ENCODE peak calls at places on chromosomes 5 and 9, in eight cellular contexts. M, J, K, Z, Y, H, C and B are unnamed samples. For H3K4me1, the result is how much of the 10 kb centered on the place peaks cover.

GRCh38 chr9:13744233-13744954 is 464.9 kb upstream of the MPDZ start:
- DNase-seq in M (no peak), J (no peak), K (no peak), Z (no peak), Y (no peak), H (no peak), C (no peak), B (no peak)

GRCh38 chr5:179162351-179163235 is 102.4 kb downstream of the ZNF354C start:
- DNase-seq in M (no peak), J (no peak), K (no peak), Z (peak), Y (peak), H (no peak), C (no peak), B (no peak)

GRCh38 chr9:114396558-114397218 is 8.9 kb upstream of the AKNA start:
- DNase-seq in M (no peak), J (no peak), K (peak), Z (no peak), Y (peak), H (peak), C (no peak), B (no peak)

GRCh38 chr5:116573279-116573616 is 1.4 kb downstream of the SEMA6A start:
- DNase-seq in M (peak), J (no peak), K (no peak), Z (peak), Y (no peak), H (peak), C (peak), B (no peak)

GRCh38 chr9:105978336-105978735 is 284.0 kb downstream of the TMEM38B start:
- DNase-seq in M (no peak), J (no peak), K (no peak), Z (no peak), Y (no peak), H (no peak), C (no peak), B (no peak)

GRCh38 chr5:171893290-171893890 is 107.8 kb downstream of the SMIM23 start:
- DNase-seq in M (no peak), J (no peak), K (peak), Z (no peak), Y (no peak), H (no peak), C (no peak), B (no peak)

GRCh38 chr9:121992571-121993212 is 100.4 kb downstream of the TTLL11 start:
- DNase-seq in M (peak), J (peak), K (peak), Z (peak), Y (peak), H (peak), C (peak), B (peak)

GRCh38 chr5:1824109-1824821 is 23.1 kb downstream of the NDUFS6 start:
- DNase-seq in M (no peak), J (no peak), K (no peak), Z (no peak), Y (no peak), H (no peak), C (no peak), B (no peak)

GRCh38 chr5:2124434-2124833 is 241.7 kb upstream of the IRX4 start:
- DNase-seq in M (no peak), J (no peak), K (no peak), Z (no peak), Y (no peak), H (no peak), C (no peak), B (no peak)

GRCh38 chr9:123355761-123356520 is at the start of gene CRB2:
- DNase-seq in M (no peak), J (no peak), K (no peak), Z (no peak), Y (peak), H (no peak), C (no peak), B (peak)
- H3K4me3 ChIP-seq in M (no peak), J (no peak), K (no peak), Z (no peak), Y (peak), H (no peak), C (no peak), B (no peak)

GRCh38 chr5:175461370-175461769 is 17.0 kb upstream of the SFXN1 start:
- DNase-seq in M (no peak), J (no peak), K (no peak), Z (no peak), Y (no peak), H (no peak), C (peak), B (no peak)

GRCh38 chr5:175465282-175465681 is 13.1 kb upstream of the SFXN1 start:
- DNase-seq in M (no peak), J (no peak), K (no peak), Z (no peak), Y (no peak), H (no peak), C (no peak), B (no peak)

GRCh38 chr5:175467983-175468698 is 10.2 kb upstream of the SFXN1 start:
- DNase-seq in M (no peak), J (no peak), K (no peak), Z (no peak), Y (no peak), H (no peak), C (no peak), B (no peak)

GRCh38 chr5:175466700-175467318 is 11.6 kb upstream of the SFXN1 start:
- DNase-seq in M (peak), J (no peak), K (no peak), Z (no peak), Y (peak), H (peak), C (peak), B (no peak)

DNA sequence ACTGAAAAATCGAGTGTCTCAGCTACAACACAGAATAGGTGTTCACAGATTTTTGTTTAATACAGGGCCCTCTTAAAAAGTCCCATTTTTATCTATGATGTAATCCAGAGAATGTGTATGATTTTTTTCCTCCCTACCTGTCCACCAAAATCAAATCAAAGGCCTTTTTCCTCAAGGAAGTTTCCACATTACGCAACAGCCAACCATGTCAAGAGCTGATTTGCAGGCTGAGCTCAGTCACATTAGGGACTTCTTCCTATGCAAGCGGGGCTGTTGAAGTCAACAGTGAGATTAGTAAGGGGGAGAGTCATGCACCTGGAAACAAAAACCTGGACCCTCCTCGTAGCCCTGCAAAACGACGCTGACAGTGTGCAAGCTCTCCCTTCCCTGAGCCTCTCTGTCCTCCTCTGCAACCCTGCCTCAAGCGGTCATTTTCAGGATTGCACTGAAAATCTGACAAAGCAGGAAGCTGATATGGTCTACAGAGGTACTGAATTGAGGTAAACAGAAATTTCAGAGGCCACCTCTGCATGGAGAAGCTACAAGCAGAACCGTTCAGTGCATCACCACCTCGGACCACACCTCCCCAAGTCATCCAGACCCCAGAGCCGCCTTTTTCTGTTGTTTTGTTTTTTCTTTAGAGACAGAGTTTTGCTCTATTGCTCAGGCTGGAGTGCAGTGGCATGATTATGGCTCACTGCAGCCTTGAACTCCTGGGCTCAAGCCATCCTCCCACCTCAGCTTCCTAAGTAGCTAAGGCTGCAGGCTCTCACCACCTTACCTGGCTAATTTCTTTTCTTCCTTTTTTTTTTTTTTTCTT is 13.7 kb upstream of the SFXN1 start:
- DNase-seq in M (no peak), J (peak), K (peak), Z (no peak), Y (no peak), H (no peak), C (no peak), B (peak)
- TF ChIP-seq CTCF in M (no peak), J (peak), K (peak), Z (peak), Y (peak), H (peak), C (peak), B (peak)

GRCh38 chr5:56829137-56829536 is 13.8 kb downstream of the MAP3K1 start:
- DNase-seq in M (no peak), J (peak), K (peak), Z (no peak), Y (no peak), H (no peak), C (no peak), B (no peak)

GRCh38 chr5:56825222-56825824 is 10.0 kb downstream of the MAP3K1 start:
- DNase-seq in M (no peak), J (no peak), K (no peak), Z (no peak), Y (no peak), H (no peak), C (no peak), B (no peak)

GRCh38 chr5:56824019-56824418 is 8.7 kb downstream of the MAP3K1 start:
- DNase-seq in M (no peak), J (no peak), K (no peak), Z (no peak), Y (no peak), H (no peak), C (no peak), B (no peak)

GRCh38 chr5:56827923-56828322 is 12.6 kb downstream of the MAP3K1 start:
- DNase-seq in M (no peak), J (no peak), K (no peak), Z (no peak), Y (no peak), H (no peak), C (no peak), B (no peak)

DNA sequence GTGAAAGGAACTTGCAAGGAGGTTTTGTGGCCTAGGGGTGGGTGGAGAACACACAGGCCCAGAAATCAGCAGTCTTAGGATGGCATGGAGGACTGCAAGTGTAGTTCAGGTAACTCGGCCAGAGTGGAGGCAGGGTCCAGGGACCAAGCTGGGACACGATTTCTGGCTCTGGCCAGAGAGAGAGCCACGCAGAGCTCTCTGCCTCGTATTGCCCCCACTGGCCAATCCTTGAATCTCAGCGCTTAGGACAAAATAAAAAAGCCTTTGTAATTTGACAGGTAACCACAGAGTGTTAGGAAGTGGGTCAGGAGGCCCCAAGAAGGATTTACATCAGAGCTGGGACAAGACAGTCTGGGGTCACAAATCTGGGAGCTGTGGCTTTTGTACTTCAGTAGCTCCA is 11.7 kb downstream of the MAP3K1 start:
- DNase-seq in M (no peak), J (no peak), K (no peak), Z (no peak), Y (no peak), H (no peak), C (no peak), B (no peak)
- H3K4me1 ChIP-seq in M (under half), J (half or more), K (under half), Z (half or more), Y (under half), H (under half), C (half or more), B (under half)

GRCh38 chr5:157113007-157113406 is 4.2 kb upstream of the HAVCR2 start:
- DNase-seq in M (no peak), J (no peak), K (peak), Z (no peak), Y (no peak), H (no peak), C (no peak), B (no peak)

GRCh38 chr5:157107508-157107907 is 1.3 kb downstream of the HAVCR2 start:
- DNase-seq in M (no peak), J (no peak), K (no peak), Z (no peak), Y (no peak), H (no peak), C (no peak), B (no peak)

GRCh38 chr5:157109744-157110143 is 900 bp upstream of the HAVCR2 start:
- DNase-seq in M (no peak), J (peak), K (no peak), Z (no peak), Y (no peak), H (no peak), C (no peak), B (no peak)

GRCh38 chr5:157106668-157107461 is 2.0 kb downstream of the HAVCR2 start:
- DNase-seq in M (no peak), J (no peak), K (peak), Z (peak), Y (no peak), H (peak), C (peak), B (no peak)

GRCh38 chr5:157108961-157109360 is at the start of gene HAVCR2:
- DNase-seq in M (peak), J (peak), K (no peak), Z (no peak), Y (no peak), H (no peak), C (no peak), B (no peak)
- H3K4me3 ChIP-seq in M (no peak), J (peak), K (no peak), Z (peak), Y (no peak), H (peak), C (peak), B (no peak)

GRCh38 chr5:137461636-137462596 is 37.2 kb downstream of the SPOCK1 start:
- DNase-seq in M (no peak), J (no peak), K (no peak), Z (no peak), Y (no peak), H (no peak), C (no peak), B (no peak)
- TF ChIP-seq CTCF in M (no peak), J (no peak), K (no peak), Z (no peak), Y (no peak), H (no peak), C (no peak), B (no peak)

GRCh38 chr5:50292735-50293394 is 148.2 kb downstream of the EMB start:
- DNase-seq in M (no peak), J (no peak), K (no peak), Z (no peak), Y (no peak), H (no peak), C (no peak), B (no peak)
- H3K4me1 ChIP-seq in M (under half), J (under half), K (under half), Z (under half), Y (under half), H (under half), C (under half), B (under half)

GRCh38 chr5:15238006-15238405 is 262.0 kb upstream of the FBXL7 start:
- DNase-seq in M (no peak), J (no peak), K (no peak), Z (no peak), Y (no peak), H (no peak), C (no peak), B (no peak)

GRCh38 chr5:15234366-15234765 is 265.6 kb upstream of the FBXL7 start:
- DNase-seq in M (no peak), J (no peak), K (peak), Z (no peak), Y (no peak), H (no peak), C (no peak), B (no peak)

GRCh38 chr5:15234911-15235310 is 265.1 kb upstream of the FBXL7 start:
- DNase-seq in M (no peak), J (no peak), K (no peak), Z (no peak), Y (no peak), H (no peak), C (no peak), B (no peak)

GRCh38 chr5:15233566-15233965 is 266.4 kb upstream of the FBXL7 start:
- DNase-seq in M (no peak), J (no peak), K (peak), Z (no peak), Y (no peak), H (no peak), C (no peak), B (no peak)

DNA sequence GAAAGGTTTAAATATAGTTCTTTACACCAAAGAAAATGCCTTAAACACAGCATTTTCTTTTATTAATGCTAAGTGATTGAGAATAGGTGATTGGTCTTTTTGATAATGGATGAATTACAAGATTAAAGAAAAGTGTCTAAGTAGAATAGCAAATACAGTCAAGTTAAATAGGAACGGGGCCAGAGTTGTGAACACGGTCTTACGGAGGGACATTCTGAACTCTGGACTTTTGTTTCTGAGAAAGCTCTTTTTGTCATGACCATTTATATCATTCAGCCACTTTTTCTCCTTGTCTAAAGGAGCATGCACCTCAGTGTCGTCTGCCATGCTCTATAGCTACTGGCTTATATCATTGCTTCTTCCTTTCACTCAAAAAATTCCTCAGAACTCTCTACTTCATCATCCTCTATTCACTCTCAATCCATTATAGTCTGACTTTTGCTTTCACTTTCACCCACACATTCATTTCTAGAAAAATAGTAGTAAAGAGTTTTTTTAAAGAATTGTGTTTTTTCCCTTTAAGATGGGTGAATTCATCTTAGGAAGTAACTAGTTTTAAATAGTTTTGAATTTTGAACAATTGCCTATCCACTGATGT is 263.0 kb upstream of the FBXL7 start:
- DNase-seq in M (no peak), J (no peak), K (no peak), Z (no peak), Y (no peak), H (no peak), C (no peak), B (no peak)
- H3K4me3 ChIP-seq in M (no peak), J (no peak), K (no peak), Z (peak), Y (peak), H (peak), C (peak), B (no peak)

GRCh38 chr5:174735498-174736350 is 11.3 kb downstream of the MSX2 start:
- DNase-seq in M (peak), J (no peak), K (no peak), Z (no peak), Y (no peak), H (no peak), C (no peak), B (peak)
- TF ChIP-seq CTCF in M (no peak), J (no peak), K (peak), Z (no peak), Y (no peak), H (peak), C (peak), B (no peak)

DNA sequence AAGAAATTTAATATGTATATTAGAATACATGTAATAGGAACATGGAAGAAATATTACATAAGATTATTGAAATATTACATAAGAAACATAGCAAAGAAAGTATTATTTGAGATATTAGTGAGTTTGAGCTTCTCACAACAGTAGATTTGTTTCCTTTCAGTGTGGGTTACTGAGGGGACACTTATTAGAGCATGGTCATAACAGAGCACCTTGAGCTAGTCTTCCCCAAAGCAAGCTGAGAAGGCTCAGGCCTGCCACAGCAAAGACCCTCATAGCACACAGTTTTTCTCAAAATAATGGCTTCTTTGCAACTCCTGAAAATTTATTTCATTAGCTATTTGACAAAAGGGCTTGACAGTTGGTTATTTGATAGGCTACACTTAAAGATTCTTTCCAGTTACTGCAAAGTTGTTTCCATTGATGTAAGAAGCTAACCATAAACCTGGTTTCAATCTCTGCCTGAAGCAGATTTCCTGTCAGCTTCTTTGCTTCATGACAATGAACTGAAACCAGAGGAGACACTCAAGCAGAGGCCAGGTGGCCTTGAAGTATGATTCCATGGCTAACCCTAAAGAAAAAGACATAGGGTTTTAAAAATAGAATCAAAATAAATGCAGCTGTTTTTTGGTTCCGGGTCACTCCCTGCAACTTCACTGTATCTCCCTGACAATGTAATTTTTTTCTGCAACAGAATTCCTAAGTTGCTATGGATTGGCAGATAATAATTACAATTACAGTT is 68.6 kb downstream of the ERMP1 start:
- DNase-seq in M (no peak), J (no peak), K (no peak), Z (no peak), Y (no peak), H (no peak), C (no peak), B (no peak)
- H3K4me1 ChIP-seq in M (under half), J (under half), K (under half), Z (under half), Y (under half), H (under half), C (under half), B (under half)